ENCODE peak calls at places on chromosomes 12 and 14, in seven cellular contexts. G is effector memory CD4-positive, alpha-beta T cell; N is Calu3; U is activated T-helper 2 cell treated with anti-CD3 and anti-CD28 coated beads, Interferon-gamma antibody, Interleukin-2, Interleukin-4, amounts not matched to agents 10 μg/mL and 5 μg/mL and 100 μg/mL, durations not matched to agents 14 hours and 24 hours and 36 hours; C is mammary epithelial cell; Q is H54; Y is neural crest cell. L is an unnamed sample.

GRCh38 chr12:63319936-63320633 is 169.1 kb upstream of the AVPR1A start:
- DNase-seq in C (peak), Q (no peak), G (no peak), N (no peak), Y (no peak), U (no peak), L (no peak)

GRCh38 chr12:39294712-39295111 is 148.2 kb downstream of the KIF21A start:
- DNase-seq in Y (no peak), U (no peak), G (no peak), C (no peak), N (no peak), Q (no peak), L (no peak)

GRCh38 chr12:51218607-51219161 is 822 bp upstream of the POU6F1 start:
- DNase-seq in C (no peak), U (no peak), G (no peak), Q (no peak), Y (no peak), N (peak), L (no peak)

GRCh38 chr14:95520346-95520745 is 3.9 kb upstream of the SYNE3 start:
- DNase-seq in G (no peak), Q (no peak), C (no peak), U (no peak), Y (no peak), N (no peak), L (no peak)

GRCh38 chr14:60931206-60931605 is 49.7 kb downstream of the TRMT5 start:
- DNase-seq in U (no peak), Q (no peak), G (no peak), Y (no peak), C (no peak), N (no peak), L (no peak)

GRCh38 chr14:88380405-88380804 is 5.1 kb upstream of the SPATA7 start:
- DNase-seq in Y (no peak), G (no peak), U (no peak), N (no peak), C (no peak), Q (no peak), L (no peak)

GRCh38 chr12:75698052-75698451 is 186.6 kb upstream of the KRR1 start:
- DNase-seq in N (no peak), Y (no peak), C (no peak), G (no peak), U (no peak), Q (no peak), L (no peak)

GRCh38 chr12:92094751-92095161 is 50.9 kb downstream of the BTG1 start:
- DNase-seq in Y (no peak), C (no peak), U (no peak), Q (no peak), G (no peak), N (no peak), L (no peak)

GRCh38 chr12:104737682-104738370 is 220.3 kb downstream of the SLC41A2 start:
- DNase-seq in C (no peak), Q (no peak), U (no peak), Y (peak), N (no peak), G (no peak), L (no peak)

GRCh38 chr14:77910506-77910905 is 110.6 kb downstream of the ADCK1 start:
- DNase-seq in N (no peak), U (no peak), Q (no peak), C (no peak), G (no peak), Y (no peak), L (no peak)

GRCh38 chr14:74945852-74946658 is 9.3 kb downstream of the PGF start:
- DNase-seq in N (peak), G (peak), U (peak), C (peak), Y (peak), Q (peak), L (peak)

GRCh38 chr12:8033153-8034044 is 883 bp downstream of the FOXJ2 start:
- DNase-seq in N (peak), C (peak), Y (no peak), U (no peak), G (peak), Q (peak), L (peak)

GRCh38 chr12:124094188-124094587 is 121.2 kb downstream of the ZNF664 start:
- DNase-seq in G (no peak), Y (no peak), Q (no peak), N (no peak), U (no peak), C (no peak), L (no peak)

GRCh38 chr12:91947459-91947858 is 198.2 kb downstream of the BTG1 start:
- DNase-seq in Y (no peak), C (no peak), G (no peak), N (no peak), U (no peak), Q (no peak), L (no peak)

GRCh38 chr12:91057349-91057748 is 475 bp downstream of the KERA start:
- DNase-seq in G (no peak), C (no peak), Y (no peak), Q (no peak), U (no peak), N (no peak), L (no peak)

GRCh38 chr12:92421042-92421441 is 275.4 kb upstream of the BTG1 start:
- DNase-seq in Q (no peak), G (no peak), C (no peak), Y (no peak), N (no peak), U (no peak), L (no peak)

GRCh38 chr12:98466970-98467369 is 48.4 kb upstream of the TMPO start:
- DNase-seq in C (no peak), U (no peak), Q (no peak), N (no peak), G (no peak), Y (no peak), L (no peak)

GRCh38 chr14:96852823-96853422 is 55.7 kb downstream of the VRK1 start:
- DNase-seq in Y (no peak), C (peak), Q (no peak), N (peak), G (no peak), U (no peak), L (no peak)

GRCh38 chr12:113232787-113233585 is 11.7 kb downstream of the TPCN1 start:
- DNase-seq in G (peak), N (no peak), C (no peak), Y (no peak), U (peak), Q (no peak), L (peak)

GRCh38 chr12:39902823-39903222 is 203.1 kb downstream of the SLC2A13 start:
- DNase-seq in N (no peak), Q (no peak), Y (no peak), C (peak), U (no peak), G (no peak), L (no peak)

GRCh38 chr12:82745062-82745461 is 58.4 kb downstream of the TMTC2 start:
- DNase-seq in C (no peak), N (no peak), G (no peak), Y (no peak), U (no peak), Q (no peak), L (no peak)